ENCODE peak calls at places on chromosome 12, in eight cellular contexts. M, C, Q, E, R, X, H and J are unnamed samples.

GRCh38 chr12:56808954-56809353 is 45.8 kb downstream of the HSD17B6 start:
- DNase-seq in E (no peak), X (no peak), R (no peak), M (peak), C (no peak), H (no peak), Q (no peak), J (no peak)

GRCh38 chr12:662541-663292 is 528 bp downstream of the NINJ2 start:
- DNase-seq in H (no peak), M (no peak), Q (peak), X (no peak), C (no peak), E (no peak), R (no peak), J (no peak)

GRCh38 chr12:64796205-64796845 is 28.1 kb upstream of the TBC1D30 start:
- DNase-seq in C (peak), X (peak), H (peak), M (peak), R (peak), Q (peak), E (peak), J (no peak)

GRCh38 chr12:121060149-121061001 is 21.3 kb upstream of the OASL start:
- DNase-seq in R (peak), H (peak), M (peak), C (no peak), E (peak), X (peak), Q (peak), J (no peak)

GRCh38 chr12:120116443-120116791 is at the start of gene RAB35:
- DNase-seq in X (no peak), R (no peak), H (no peak), M (no peak), C (no peak), E (no peak), Q (no peak), J (no peak)

GRCh38 chr12:123097521-123098084 is 53.3 kb downstream of the PITPNM2 start:
- DNase-seq in C (no peak), E (no peak), R (peak), Q (no peak), M (no peak), X (no peak), H (no peak), J (no peak)

GRCh38 chr12:58803893-58804292 is 116.4 kb downstream of the LRIG3 start:
- DNase-seq in X (no peak), H (no peak), E (peak), C (no peak), R (no peak), Q (peak), M (peak), J (no peak)

GRCh38 chr12:76679778-76680177 is 84.1 kb upstream of the ZDHHC17 start:
- DNase-seq in R (no peak), Q (no peak), H (peak), M (no peak), C (no peak), E (peak), X (no peak), J (no peak)

GRCh38 chr12:53101266-53101665 is 2.0 kb upstream of the SOAT2 start:
- DNase-seq in E (no peak), H (no peak), C (no peak), M (no peak), Q (no peak), R (no peak), X (no peak), J (no peak)

GRCh38 chr12:108694812-108695278 is 36.5 kb downstream of the CORO1C start:
- DNase-seq in X (no peak), C (no peak), H (peak), Q (no peak), M (no peak), E (peak), R (no peak), J (no peak)

GRCh38 chr12:20214286-20214685 is 154.1 kb upstream of the PDE3A start:
- DNase-seq in C (no peak), E (peak), X (no peak), H (peak), Q (peak), R (no peak), M (peak), J (no peak)

GRCh38 chr12:124852329-124852831 is 11.3 kb downstream of the SCARB1 start:
- DNase-seq in Q (peak), E (no peak), H (no peak), C (no peak), X (peak), M (no peak), R (peak), J (peak)

GRCh38 chr12:53325539-53326061 is 4.2 kb upstream of the AAAS start:
- DNase-seq in R (peak), H (peak), M (no peak), E (no peak), X (peak), C (peak), Q (no peak), J (peak)

GRCh38 chr12:122064780-122065588 is 13.6 kb upstream of the MLXIP start:
- DNase-seq in M (peak), Q (peak), R (peak), C (peak), H (peak), X (peak), E (peak), J (no peak)

GRCh38 chr12:132436791-132437251 is 53.1 kb upstream of the FBRSL1 start:
- DNase-seq in X (no peak), M (no peak), Q (no peak), R (no peak), E (no peak), H (no peak), C (no peak), J (no peak)

GRCh38 chr12:59980491-59980890 is 384.7 kb downstream of the SLC16A7 start:
- DNase-seq in Q (no peak), R (no peak), H (no peak), E (peak), M (no peak), X (no peak), C (no peak), J (no peak)

GRCh38 chr12:62933220-62933870 is 1.6 kb downstream of the PPM1H start:
- DNase-seq in H (peak), E (no peak), X (peak), M (no peak), R (no peak), Q (no peak), C (no peak), J (no peak)

GRCh38 chr12:89349814-89350213 is 2.5 kb downstream of the DUSP6 start:
- DNase-seq in Q (peak), M (peak), E (peak), C (peak), R (peak), X (no peak), H (peak), J (no peak)

GRCh38 chr12:115999582-115999981 is 277.9 kb downstream of the MED13L start:
- DNase-seq in X (no peak), R (no peak), C (no peak), H (no peak), E (no peak), M (no peak), Q (no peak), J (no peak)

GRCh38 chr12:31234053-31234835 is 91.7 kb downstream of the SINHCAF start:
- DNase-seq in R (no peak), E (no peak), X (no peak), C (no peak), H (no peak), M (no peak), Q (no peak), J (no peak)

GRCh38 chr12:97943359-97943758 is 480.8 kb downstream of the RMST start:
- DNase-seq in E (no peak), R (no peak), M (peak), X (no peak), C (no peak), H (no peak), Q (no peak), J (no peak)

GRCh38 chr12:123063535-123063934 is 83.1 kb downstream of the ARL6IP4 start:
- DNase-seq in C (peak), M (peak), X (no peak), R (no peak), E (peak), Q (no peak), H (no peak), J (no peak)

GRCh38 chr12:98208846-98209245 is 306.5 kb upstream of the TMPO start:
- DNase-seq in C (no peak), E (no peak), R (no peak), M (no peak), Q (no peak), H (no peak), X (no peak), J (no peak)

GRCh38 chr12:85823436-85824179 is 12.6 kb downstream of the RASSF9 start:
- DNase-seq in H (peak), X (no peak), C (no peak), M (peak), E (peak), Q (peak), R (no peak), J (no peak)

GRCh38 chr12:102061096-102061555 is 665 bp downstream of the WASHC3 start:
- DNase-seq in H (peak), R (no peak), C (no peak), X (peak), E (peak), Q (no peak), M (peak), J (no peak)

GRCh38 chr12:66152732-66153131 is 17.1 kb downstream of the TMBIM4 start:
- DNase-seq in C (no peak), R (no peak), E (peak), M (no peak), Q (peak), H (peak), X (no peak), J (no peak)

GRCh38 chr12:3076730-3077571 is at the start of gene TSPAN9:
- DNase-seq in R (peak), Q (peak), X (peak), C (peak), M (peak), H (peak), E (peak), J (peak)

DNA sequence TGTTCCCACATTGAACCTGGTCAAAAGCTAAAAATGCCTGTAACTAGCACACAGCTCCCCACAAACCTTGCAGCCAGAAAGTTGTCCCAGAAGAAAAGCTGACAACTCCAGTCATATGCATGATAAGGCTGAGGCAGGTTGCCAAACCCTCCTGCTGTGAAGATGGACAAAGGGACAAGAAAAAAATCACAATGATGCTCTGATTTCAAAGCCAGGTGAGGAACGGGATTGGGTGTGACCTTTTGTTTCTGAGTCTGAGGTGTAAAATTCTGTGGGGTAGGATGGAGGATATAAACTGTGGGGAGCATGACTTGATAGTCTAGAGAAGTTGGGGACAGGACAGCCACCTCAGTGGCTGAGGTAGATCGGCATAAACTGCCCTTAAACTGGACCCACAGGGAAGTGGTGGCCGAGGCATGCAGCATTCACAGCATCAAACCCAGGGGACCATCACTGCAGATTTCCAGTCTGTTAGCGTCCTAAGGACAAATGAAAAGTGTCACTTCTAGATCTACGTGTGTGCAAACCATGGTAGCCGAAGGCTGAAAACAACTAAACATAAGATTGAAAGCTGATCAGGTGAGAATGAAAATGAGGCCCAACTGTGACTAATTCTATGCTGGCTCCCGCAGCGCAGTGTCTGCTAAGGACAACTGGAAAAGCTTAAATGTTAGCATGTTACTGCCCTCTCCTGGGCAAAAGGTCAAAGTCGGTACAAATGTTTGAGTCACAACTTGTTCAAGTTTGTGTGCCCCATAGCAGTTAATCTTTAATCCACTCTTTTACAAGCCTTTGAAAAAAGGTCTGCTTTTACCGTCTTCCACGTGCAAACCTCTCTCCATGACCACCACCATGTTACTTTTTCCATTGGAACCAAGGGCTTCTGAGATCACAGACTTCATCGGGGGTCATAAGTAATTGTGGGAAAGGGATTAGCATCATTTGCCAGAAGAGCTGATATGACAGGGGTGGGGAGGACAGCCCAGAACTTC is 39.8 kb downstream of the GRIN2B start:
- DNase-seq in X (peak), C (peak), Q (peak), R (peak), H (peak), E (peak), M (peak), J (no peak)
- TF ChIP-seq CTCF in X (no peak), C (peak), Q (peak), R (peak), H (no peak), E (no peak), M (peak), J (peak)

GRCh38 chr12:79375050-79375449 is 315.7 kb downstream of the PAWR start:
- DNase-seq in H (no peak), E (no peak), Q (no peak), R (no peak), C (no peak), X (no peak), M (peak), J (no peak)

GRCh38 chr12:79380402-79380801 is 310.4 kb downstream of the PAWR start:
- DNase-seq in E (no peak), M (no peak), H (no peak), X (no peak), R (no peak), C (no peak), Q (no peak), J (no peak)

GRCh38 chr12:79374543-79374942 is 316.2 kb downstream of the PAWR start:
- DNase-seq in R (no peak), H (no peak), Q (no peak), M (no peak), E (no peak), C (no peak), X (no peak), J (no peak)

GRCh38 chr12:79381246-79382208 is 309.2 kb downstream of the PAWR start:
- DNase-seq in Q (no peak), E (no peak), C (no peak), X (no peak), H (no peak), R (no peak), M (no peak), J (no peak)

GRCh38 chr12:79378496-79378895 is 312.3 kb downstream of the PAWR start:
- DNase-seq in E (peak), C (no peak), H (no peak), X (no peak), Q (no peak), R (no peak), M (no peak), J (no peak)
- TF ChIP-seq CTCF in E (no peak), C (no peak), H (no peak), X (no peak), Q (no peak), R (no peak), M (no peak), J (no peak)

GRCh38 chr12:49018282-49019119 is at the start of gene PRKAG1:
- DNase-seq in R (peak), Q (peak), C (peak), X (peak), H (peak), M (peak), E (peak), J (peak)

GRCh38 chr12:49021292-49021915 is 2.8 kb upstream of the PRKAG1 start:
- DNase-seq in R (no peak), M (no peak), X (no peak), Q (no peak), E (no peak), C (no peak), H (no peak), J (no peak)

GRCh38 chr12:49019120-49019430 is 499 bp upstream of the PRKAG1 start:
- DNase-seq in H (no peak), Q (no peak), X (no peak), C (no peak), R (no peak), E (no peak), M (no peak), J (no peak)

GRCh38 chr12:49020441-49020840 is 1.9 kb upstream of the PRKAG1 start:
- DNase-seq in R (no peak), M (no peak), E (no peak), Q (no peak), H (no peak), X (no peak), C (no peak), J (no peak)

GRCh38 chr12:49019435-49020317 is 1.1 kb upstream of the PRKAG1 start:
- DNase-seq in M (peak), Q (peak), H (peak), X (peak), E (peak), R (peak), C (no peak), J (no peak)
- TF ChIP-seq CTCF in M (no peak), Q (peak), H (peak), X (no peak), E (peak), R (no peak), C (peak), J (peak)

GRCh38 chr12:46459111-46459510 is 86.5 kb upstream of the SLC38A2 start:
- DNase-seq in C (no peak), H (peak), Q (peak), X (no peak), R (no peak), M (no peak), E (peak), J (no peak)
- TF ChIP-seq CTCF in C (no peak), H (no peak), Q (no peak), X (no peak), R (no peak), M (no peak), E (no peak), J (no peak)

GRCh38 chr12:119016715-119017114 is 35.4 kb downstream of the SRRM4 start:
- DNase-seq in H (no peak), E (no peak), X (no peak), R (no peak), M (no peak), Q (no peak), C (no peak), J (no peak)

GRCh38 chr12:119025786-119026185 is 44.4 kb downstream of the SRRM4 start:
- DNase-seq in M (no peak), E (no peak), Q (no peak), X (no peak), R (no peak), H (no peak), C (no peak), J (no peak)

GRCh38 chr12:119024226-119024810 is 43.0 kb downstream of the SRRM4 start:
- DNase-seq in C (no peak), M (no peak), H (no peak), R (no peak), Q (no peak), X (no peak), E (no peak), J (no peak)

GRCh38 chr12:119020377-119021360 is 39.3 kb downstream of the SRRM4 start:
- DNase-seq in E (no peak), R (peak), H (no peak), Q (peak), X (peak), C (peak), M (no peak), J (peak)
- TF ChIP-seq CTCF in E (no peak), R (peak), H (no peak), Q (no peak), X (no peak), C (peak), M (no peak), J (peak)

DNA sequence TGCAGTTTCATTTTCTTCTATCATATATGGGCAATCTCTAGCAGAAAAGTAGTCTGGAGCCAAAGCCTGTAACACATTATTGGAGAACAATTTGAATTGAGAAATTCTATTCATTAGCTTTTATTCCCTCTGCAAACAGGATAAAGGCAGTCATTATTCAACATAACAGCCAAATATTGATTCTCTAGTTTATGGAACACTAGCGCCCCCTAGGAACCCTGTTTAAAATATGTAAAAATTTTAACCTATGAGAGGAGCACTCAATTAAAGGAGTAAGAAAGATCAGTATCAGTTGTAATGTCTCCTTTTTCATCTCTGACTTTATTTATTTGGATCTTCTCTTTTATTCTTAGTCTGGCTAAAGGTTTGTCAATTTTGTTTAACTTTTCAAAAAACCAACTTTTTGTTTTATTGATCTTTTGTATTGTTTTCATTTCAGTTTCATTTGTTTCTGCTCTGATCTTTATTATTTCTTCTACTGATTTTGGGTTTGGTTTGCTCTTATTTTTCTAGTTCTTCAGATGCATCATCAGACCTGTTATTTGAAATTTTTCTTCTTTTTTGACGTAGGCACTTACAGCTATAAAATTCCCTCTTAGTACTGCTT is 4.8 kb upstream of the LMNTD1 start:
- DNase-seq in Q (peak), C (peak), H (peak), M (peak), R (peak), X (peak), E (peak), J (no peak)
- TF ChIP-seq CTCF in Q (peak), C (peak), H (peak), M (peak), R (peak), X (no peak), E (peak), J (peak)

GRCh38 chr12:40745386-40745785 is 53.1 kb downstream of the CNTN1 start:
- DNase-seq in M (peak), H (no peak), C (no peak), X (no peak), R (no peak), E (no peak), Q (no peak), J (no peak)
- TF ChIP-seq CTCF in M (no peak), H (no peak), C (no peak), X (no peak), R (no peak), E (no peak), Q (no peak), J (no peak)

GRCh38 chr12:78666584-78666983 is 198.0 kb upstream of the SYT1 start:
- DNase-seq in C (no peak), H (no peak), Q (no peak), R (no peak), M (no peak), E (no peak), X (no peak), J (no peak)

GRCh38 chr12:78671295-78671694 is 193.3 kb upstream of the SYT1 start:
- DNase-seq in Q (peak), E (peak), M (peak), H (peak), R (no peak), C (no peak), X (no peak), J (no peak)

GRCh38 chr12:78674311-78675085 is 190.1 kb upstream of the SYT1 start:
- DNase-seq in C (no peak), M (peak), R (no peak), X (no peak), E (peak), Q (no peak), H (no peak), J (no peak)

GRCh38 chr12:78672033-78672432 is 192.5 kb upstream of the SYT1 start:
- DNase-seq in H (no peak), C (no peak), R (no peak), X (no peak), E (no peak), M (no peak), Q (no peak), J (no peak)
- TF ChIP-seq CTCF in H (no peak), C (no peak), R (no peak), X (no peak), E (no peak), M (no peak), Q (no peak), J (no peak)